ENCODE peak calls at places on chromosomes 2 and 18, in eight cellular contexts. One of them, this sample, is unnamed.

GRCh38 chr2:213188971-213189899 is 37.8 kb upstream of the IKZF2 start:
- DNase-seq in stomach: no peak
- DNase-seq in tibial nerve: no peak
- DNase-seq in K562: no peak
- DNase-seq in SK-N-SH: peak; percentile 8
- DNase-seq in transverse colon: no peak
- DNase-seq in A549: no peak
- DNase-seq in ovary: no peak
- DNase-seq in this sample: no peak

GRCh38 chr2:24845691-24846090 is 52.5 kb downstream of the CENPO start:
- DNase-seq in ovary: no peak
- DNase-seq in A549: no peak
- DNase-seq in transverse colon: no peak
- DNase-seq in stomach: no peak
- DNase-seq in K562: no peak
- DNase-seq in SK-N-SH: no peak
- DNase-seq in tibial nerve: no peak
- DNase-seq in this sample: no peak

GRCh38 chr2:68737717-68738116 is 3.1 kb downstream of the ARHGAP25 start:
- DNase-seq in K562: no peak
- DNase-seq in SK-N-SH: no peak
- DNase-seq in ovary: no peak
- DNase-seq in A549: no peak
- DNase-seq in transverse colon: peak; percentile 49
- DNase-seq in stomach: no peak
- DNase-seq in tibial nerve: no peak
- DNase-seq in this sample: no peak

GRCh38 chr2:130759906-130760753 is 4.8 kb downstream of the AMER3 start:
- DNase-seq in A549: no peak
- DNase-seq in K562: no peak
- DNase-seq in transverse colon: no peak
- DNase-seq in ovary: no peak
- DNase-seq in SK-N-SH: peak; percentile 54
- DNase-seq in tibial nerve: no peak
- DNase-seq in stomach: no peak
- DNase-seq in this sample: no peak

GRCh38 chr2:186575302-186575701 is 14.6 kb upstream of the ITGAV start:
- DNase-seq in stomach: no peak
- DNase-seq in A549: peak; percentile 76
- DNase-seq in transverse colon: no peak
- DNase-seq in K562: peak; percentile 87
- DNase-seq in SK-N-SH: peak; percentile 41
- DNase-seq in ovary: peak; percentile 36
- DNase-seq in tibial nerve: no peak
- DNase-seq in this sample: no peak

GRCh38 chr2:85024372-85025047 is 53.5 kb downstream of the KCMF1 start:
- DNase-seq in stomach: no peak
- DNase-seq in ovary: no peak
- DNase-seq in SK-N-SH: no peak
- DNase-seq in A549: no peak
- DNase-seq in K562: no peak
- DNase-seq in transverse colon: no peak
- DNase-seq in tibial nerve: no peak
- DNase-seq in this sample: no peak

GRCh38 chr18:49858309-49859005 is 45.1 kb upstream of the ACAA2 start:
- DNase-seq in A549: peak; percentile 56
- DNase-seq in tibial nerve: no peak
- DNase-seq in stomach: peak; percentile 77
- DNase-seq in ovary: peak; percentile 32
- DNase-seq in SK-N-SH: peak; percentile 83
- DNase-seq in transverse colon: peak; percentile 75
- DNase-seq in K562: peak; percentile 61
- DNase-seq in this sample: no peak

GRCh38 chr2:31110998-31111397 is 27.2 kb downstream of the GALNT14 start:
- DNase-seq in SK-N-SH: peak; percentile 38
- DNase-seq in K562: no peak
- DNase-seq in stomach: no peak
- DNase-seq in tibial nerve: no peak
- DNase-seq in ovary: no peak
- DNase-seq in transverse colon: no peak
- DNase-seq in A549: no peak
- DNase-seq in this sample: no peak

GRCh38 chr2:119820275-119820674 is 60.6 kb downstream of the PTPN4 start:
- DNase-seq in transverse colon: no peak
- DNase-seq in K562: no peak
- DNase-seq in tibial nerve: no peak
- DNase-seq in stomach: no peak
- DNase-seq in SK-N-SH: peak; percentile 14
- DNase-seq in ovary: no peak
- DNase-seq in A549: no peak
- DNase-seq in this sample: no peak

GRCh38 chr18:77086656-77087390 is 45.8 kb downstream of the MBP start:
- DNase-seq in SK-N-SH: no peak
- DNase-seq in transverse colon: peak; percentile 58
- DNase-seq in tibial nerve: no peak
- DNase-seq in ovary: no peak
- DNase-seq in stomach: no peak
- DNase-seq in K562: no peak
- DNase-seq in A549: no peak
- DNase-seq in this sample: no peak

GRCh38 chr2:172040311-172040710 is 40.6 kb downstream of the METAP1D start:
- DNase-seq in ovary: no peak
- DNase-seq in transverse colon: no peak
- DNase-seq in tibial nerve: no peak
- DNase-seq in stomach: no peak
- DNase-seq in K562: no peak
- DNase-seq in SK-N-SH: no peak
- DNase-seq in A549: no peak
- DNase-seq in this sample: no peak

GRCh38 chr2:15507061-15507460 is 54.1 kb downstream of the NBAS start:
- DNase-seq in tibial nerve: no peak
- DNase-seq in K562: no peak
- DNase-seq in stomach: no peak
- DNase-seq in transverse colon: no peak
- DNase-seq in SK-N-SH: no peak
- DNase-seq in A549: no peak
- DNase-seq in ovary: no peak
- DNase-seq in this sample: no peak

GRCh38 chr18:76177160-76177559 is 317.9 kb downstream of the ZNF516 start:
- DNase-seq in A549: no peak
- DNase-seq in ovary: no peak
- DNase-seq in K562: no peak
- DNase-seq in transverse colon: no peak
- DNase-seq in SK-N-SH: no peak
- DNase-seq in stomach: no peak
- DNase-seq in tibial nerve: no peak
- DNase-seq in this sample: no peak

GRCh38 chr2:9693138-9693520 is 62.3 kb upstream of the YWHAQ start:
- DNase-seq in K562: no peak
- DNase-seq in transverse colon: no peak
- DNase-seq in ovary: no peak
- DNase-seq in stomach: no peak
- DNase-seq in SK-N-SH: no peak
- DNase-seq in tibial nerve: peak; percentile 26
- DNase-seq in A549: no peak
- DNase-seq in this sample: no peak

GRCh38 chr2:181742908-181743722 is 62.8 kb upstream of the NEUROD1 start:
- DNase-seq in ovary: no peak
- DNase-seq in K562: peak; percentile 68
- DNase-seq in SK-N-SH: peak; percentile 35
- DNase-seq in stomach: peak; percentile 48
- DNase-seq in A549: peak; percentile 7
- DNase-seq in tibial nerve: no peak
- DNase-seq in transverse colon: peak; percentile 44
- DNase-seq in this sample: peak; percentile 17

GRCh38 chr2:102065675-102066252 is 74.0 kb downstream of the IL1R2 start:
- DNase-seq in tibial nerve: no peak
- DNase-seq in SK-N-SH: no peak
- DNase-seq in K562: peak; percentile 83
- DNase-seq in transverse colon: no peak
- DNase-seq in A549: peak; percentile 81
- DNase-seq in stomach: peak; percentile 57
- DNase-seq in ovary: no peak
- DNase-seq in this sample: no peak

GRCh38 chr2:1678609-1679008 is 65.7 kb downstream of the PXDN start:
- DNase-seq in tibial nerve: no peak
- DNase-seq in ovary: no peak
- DNase-seq in stomach: no peak
- DNase-seq in A549: no peak
- DNase-seq in SK-N-SH: no peak
- DNase-seq in K562: no peak
- DNase-seq in transverse colon: no peak
- DNase-seq in this sample: no peak

GRCh38 chr2:179860255-179861026 is 971 bp downstream of the ZNF385B start:
- DNase-seq in A549: no peak
- DNase-seq in transverse colon: no peak
- DNase-seq in tibial nerve: no peak
- DNase-seq in SK-N-SH: peak; percentile 11
- DNase-seq in stomach: no peak
- DNase-seq in K562: no peak
- DNase-seq in ovary: peak; percentile 51
- DNase-seq in this sample: no peak

GRCh38 chr2:144495227-144495933 is 24.5 kb downstream of the ZEB2 start:
- DNase-seq in tibial nerve: no peak
- DNase-seq in transverse colon: no peak
- DNase-seq in stomach: no peak
- DNase-seq in A549: no peak
- DNase-seq in ovary: no peak
- DNase-seq in SK-N-SH: no peak
- DNase-seq in K562: no peak
- DNase-seq in this sample: no peak

DNA sequence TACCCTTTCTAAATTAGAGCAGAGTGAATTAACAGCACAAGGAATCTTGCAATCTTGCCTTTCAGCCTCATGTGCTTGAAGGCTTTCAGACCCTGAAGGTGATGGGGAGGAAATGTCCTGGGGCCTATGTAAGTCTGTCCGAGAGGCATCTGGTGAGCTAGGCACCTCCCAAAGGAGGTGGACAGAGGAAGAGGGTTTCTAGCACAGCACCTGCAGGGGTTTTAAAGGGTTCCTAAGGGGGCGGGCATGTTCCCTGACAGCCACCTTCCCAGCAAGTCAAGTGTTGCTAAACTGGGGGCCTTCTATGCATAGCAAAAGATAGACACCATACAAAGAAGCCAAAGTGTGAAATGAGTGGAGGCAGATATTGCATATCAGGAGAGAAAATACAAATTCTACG is 88.5 kb downstream of the CDH2 start:
- DNase-seq in K562: no peak
- DNase-seq in ovary: no peak
- DNase-seq in A549: no peak
- DNase-seq in SK-N-SH: no peak
- DNase-seq in tibial nerve: no peak
- DNase-seq in stomach: no peak
- DNase-seq in transverse colon: no peak
- DNase-seq in this sample: no peak
- TF ChIP-seq EP300 in K562: no peak
- TF ChIP-seq EP300 in ovary: no peak
- TF ChIP-seq EP300 in A549: no peak
- TF ChIP-seq EP300 in SK-N-SH: no peak
- TF ChIP-seq EP300 in tibial nerve: no peak
- TF ChIP-seq EP300 in stomach: no peak
- TF ChIP-seq EP300 in transverse colon: no peak
- TF ChIP-seq EP300 in this sample: no peak

GRCh38 chr2:127536707-127537106 is 1.2 kb downstream of the MYO7B start:
- DNase-seq in stomach: no peak
- DNase-seq in K562: no peak
- DNase-seq in tibial nerve: no peak
- DNase-seq in ovary: no peak
- DNase-seq in SK-N-SH: no peak
- DNase-seq in transverse colon: no peak
- DNase-seq in A549: no peak
- DNase-seq in this sample: no peak

GRCh38 chr2:127537142-127537541 is 1.7 kb downstream of the MYO7B start:
- DNase-seq in SK-N-SH: no peak
- DNase-seq in ovary: no peak
- DNase-seq in transverse colon: no peak
- DNase-seq in K562: no peak
- DNase-seq in tibial nerve: no peak
- DNase-seq in stomach: no peak
- DNase-seq in A549: no peak
- DNase-seq in this sample: no peak

GRCh38 chr2:127537644-127538043 is 2.2 kb downstream of the MYO7B start:
- DNase-seq in tibial nerve: no peak
- DNase-seq in A549: no peak
- DNase-seq in ovary: no peak
- DNase-seq in transverse colon: no peak
- DNase-seq in SK-N-SH: no peak
- DNase-seq in stomach: no peak
- DNase-seq in K562: no peak
- DNase-seq in this sample: no peak

GRCh38 chr2:127535941-127536340 is 458 bp downstream of the MYO7B start:
- DNase-seq in tibial nerve: no peak
- DNase-seq in transverse colon: peak; percentile 46
- DNase-seq in K562: no peak
- DNase-seq in A549: no peak
- DNase-seq in ovary: no peak
- DNase-seq in stomach: no peak
- DNase-seq in SK-N-SH: no peak
- DNase-seq in this sample: no peak

GRCh38 chr2:127535422-127535901 is at the start of gene MYO7B:
- DNase-seq in A549: no peak
- DNase-seq in transverse colon: peak; percentile 91
- DNase-seq in K562: no peak
- DNase-seq in ovary: no peak
- DNase-seq in stomach: no peak
- DNase-seq in tibial nerve: no peak
- DNase-seq in SK-N-SH: no peak
- DNase-seq in this sample: no peak
- TF ChIP-seq EP300 in A549: no peak
- TF ChIP-seq EP300 in transverse colon: peak; percentile 30
- TF ChIP-seq EP300 in K562: no peak
- TF ChIP-seq EP300 in ovary: no peak
- TF ChIP-seq EP300 in stomach: no peak
- TF ChIP-seq EP300 in tibial nerve: no peak
- TF ChIP-seq EP300 in SK-N-SH: no peak
- TF ChIP-seq EP300 in this sample: no peak

GRCh38 chr18:11909597-11910026 is 1.5 kb upstream of the MPPE1 start:
- DNase-seq in SK-N-SH: no peak
- DNase-seq in K562: no peak
- DNase-seq in tibial nerve: no peak
- DNase-seq in stomach: no peak
- DNase-seq in A549: no peak
- DNase-seq in ovary: no peak
- DNase-seq in transverse colon: no peak
- DNase-seq in this sample: no peak
- TF ChIP-seq EP300 in SK-N-SH: no peak
- TF ChIP-seq EP300 in K562: no peak
- TF ChIP-seq EP300 in tibial nerve: no peak
- TF ChIP-seq EP300 in stomach: no peak
- TF ChIP-seq EP300 in A549: no peak
- TF ChIP-seq EP300 in ovary: no peak
- TF ChIP-seq EP300 in transverse colon: no peak
- TF ChIP-seq EP300 in this sample: no peak

DNA sequence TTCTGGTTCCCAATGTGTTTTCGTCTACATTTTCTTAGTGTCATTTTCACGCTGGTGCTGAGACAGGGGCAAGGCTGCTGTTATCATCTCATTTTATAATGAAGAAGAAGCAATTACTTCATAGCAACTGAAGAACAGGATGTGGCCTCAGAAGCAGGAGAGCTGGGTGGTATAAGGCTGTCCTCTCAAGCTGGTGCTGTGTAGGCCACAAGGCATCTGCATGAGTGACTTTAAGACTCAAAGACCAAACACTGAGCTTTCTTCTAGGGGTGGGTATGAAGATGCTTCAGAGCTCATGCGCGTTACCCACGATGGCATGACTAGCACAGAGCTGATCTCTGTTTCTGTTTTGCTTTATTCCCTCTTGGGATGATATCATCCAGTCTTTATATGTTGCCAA is 7.3 kb downstream of the IL36G start:
- DNase-seq in stomach: no peak
- DNase-seq in transverse colon: no peak
- DNase-seq in K562: no peak
- DNase-seq in SK-N-SH: no peak
- DNase-seq in tibial nerve: no peak
- DNase-seq in ovary: no peak
- DNase-seq in A549: no peak
- DNase-seq in this sample: no peak
- TF ChIP-seq EP300 in stomach: no peak
- TF ChIP-seq EP300 in transverse colon: no peak
- TF ChIP-seq EP300 in K562: no peak
- TF ChIP-seq EP300 in SK-N-SH: no peak
- TF ChIP-seq EP300 in tibial nerve: no peak
- TF ChIP-seq EP300 in ovary: no peak
- TF ChIP-seq EP300 in A549: no peak
- TF ChIP-seq EP300 in this sample: no peak

This sample was measured in GM12878.